ENCODE peak calls at places on chromosomes 2 and 18, in four cellular contexts. Y is astrocyte, H is cardiac fibroblast, G is fibroblast of lung. J is an unnamed sample.

GRCh38 chr18:31317860-31318259 is at the start of gene DSG1:
- DNase-seq in G (no peak), H (no peak), Y (no peak), J (no peak)

GRCh38 chr2:20218331-20219320 is 6.3 kb downstream of the SDC1 start:
- DNase-seq in G (no peak), Y (no peak), H (no peak), J (no peak)

GRCh38 chr2:13666582-13667414 is 950.1 kb downstream of the TRIB2 start:
- DNase-seq in G (no peak), Y (no peak), H (no peak), J (no peak)

GRCh38 chr18:48544116-48544515 is 5.3 kb downstream of the CTIF start:
- DNase-seq in H (no peak), Y (no peak), G (no peak), J (no peak)

GRCh38 chr2:29390131-29390530 is 274.9 kb downstream of the CLIP4 start:
- DNase-seq in H (no peak), Y (no peak), G (no peak), J (no peak)

GRCh38 chr18:46622999-46623398 is 34.0 kb downstream of the LOXHD1 start:
- DNase-seq in H (peak), Y (no peak), G (peak), J (no peak)

GRCh38 chr18:32138332-32138731 is 46.7 kb downstream of the RNF138 start:
- DNase-seq in H (no peak), Y (peak), G (peak), J (no peak)

GRCh38 chr2:88263861-88264260 is 93.7 kb downstream of the THNSL2 start:
- DNase-seq in H (no peak), Y (no peak), G (no peak), J (no peak)

GRCh38 chr18:69588301-69588700 is 187.6 kb downstream of the DOK6 start:
- DNase-seq in Y (no peak), G (no peak), H (no peak), J (no peak)

GRCh38 chr2:134193006-134193405 is 60.9 kb upstream of the MGAT5 start:
- DNase-seq in G (peak), H (peak), Y (peak), J (peak)

GRCh38 chr2:70785137-70785911 is 5.1 kb downstream of the FIGLA start:
- DNase-seq in G (peak), Y (peak), H (peak), J (no peak)

GRCh38 chr2:145012214-145012670 is 492.3 kb upstream of the ZEB2 start:
- DNase-seq in Y (no peak), H (peak), G (peak), J (peak)

GRCh38 chr18:47345996-47346395 is 94.5 kb upstream of the SKOR2 start:
- DNase-seq in H (no peak), Y (no peak), G (no peak), J (no peak)

GRCh38 chr18:6266212-6266611 is 148.5 kb downstream of the L3MBTL4 start:
- DNase-seq in G (no peak), Y (no peak), H (no peak), J (no peak)

GRCh38 chr2:119240311-119241204 is 16.9 kb downstream of the STEAP3 start:
- DNase-seq in H (peak), G (peak), Y (peak), J (no peak)

GRCh38 chr2:133525751-133526467 is 42.4 kb downstream of the NCKAP5 start:
- DNase-seq in H (no peak), G (no peak), Y (no peak), J (no peak)

GRCh38 chr18:22691988-22692710 is 241.0 kb upstream of the RBBP8 start:
- DNase-seq in G (peak), Y (peak), H (peak), J (peak)

GRCh38 chr2:67394734-67395133 is 2.4 kb upstream of the ETAA1 start:
- DNase-seq in Y (peak), G (peak), H (peak), J (no peak)

GRCh38 chr2:168529054-168529833 is 73.2 kb downstream of the CERS6 start:
- DNase-seq in H (peak), Y (no peak), G (no peak), J (no peak)

GRCh38 chr2:218418717-218419458 is at the start of gene VIL1:
- DNase-seq in Y (no peak), H (no peak), G (no peak), J (no peak)

GRCh38 chr2:218422403-218423086 is 3.6 kb downstream of the VIL1 start:
- DNase-seq in Y (no peak), G (no peak), H (no peak), J (no peak)

GRCh38 chr2:218423584-218423983 is 4.7 kb downstream of the VIL1 start:
- DNase-seq in Y (no peak), G (no peak), H (no peak), J (no peak)

GRCh38 chr2:218419630-218420216 is 800 bp downstream of the VIL1 start:
- DNase-seq in H (no peak), Y (no peak), G (no peak), J (no peak)

DNA sequence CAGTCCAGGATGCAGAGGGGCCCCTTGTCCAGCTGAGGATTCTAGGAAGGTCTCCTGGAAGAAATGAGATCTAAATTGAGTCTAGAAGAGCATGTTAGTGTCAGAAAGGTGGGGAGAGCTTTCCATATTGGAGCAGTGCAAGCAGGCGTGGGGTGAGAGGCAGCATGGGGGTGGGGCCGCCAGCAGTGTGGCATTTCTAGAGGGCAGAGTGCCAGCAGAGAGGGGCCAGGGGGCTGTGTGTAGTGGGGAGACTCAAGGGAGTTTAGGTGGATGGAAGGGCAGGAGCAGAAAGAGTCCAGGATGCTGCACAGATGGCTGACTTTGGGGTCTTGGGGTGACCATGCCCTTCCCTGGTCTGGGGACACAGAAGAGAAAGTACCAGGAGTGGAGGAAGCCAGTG is 2.1 kb downstream of the VIL1 start:
- DNase-seq in H (no peak), Y (no peak), G (no peak), J (no peak)
- H3K4me3 ChIP-seq in H (no peak), Y (no peak), G (no peak), J (no peak)

DNA sequence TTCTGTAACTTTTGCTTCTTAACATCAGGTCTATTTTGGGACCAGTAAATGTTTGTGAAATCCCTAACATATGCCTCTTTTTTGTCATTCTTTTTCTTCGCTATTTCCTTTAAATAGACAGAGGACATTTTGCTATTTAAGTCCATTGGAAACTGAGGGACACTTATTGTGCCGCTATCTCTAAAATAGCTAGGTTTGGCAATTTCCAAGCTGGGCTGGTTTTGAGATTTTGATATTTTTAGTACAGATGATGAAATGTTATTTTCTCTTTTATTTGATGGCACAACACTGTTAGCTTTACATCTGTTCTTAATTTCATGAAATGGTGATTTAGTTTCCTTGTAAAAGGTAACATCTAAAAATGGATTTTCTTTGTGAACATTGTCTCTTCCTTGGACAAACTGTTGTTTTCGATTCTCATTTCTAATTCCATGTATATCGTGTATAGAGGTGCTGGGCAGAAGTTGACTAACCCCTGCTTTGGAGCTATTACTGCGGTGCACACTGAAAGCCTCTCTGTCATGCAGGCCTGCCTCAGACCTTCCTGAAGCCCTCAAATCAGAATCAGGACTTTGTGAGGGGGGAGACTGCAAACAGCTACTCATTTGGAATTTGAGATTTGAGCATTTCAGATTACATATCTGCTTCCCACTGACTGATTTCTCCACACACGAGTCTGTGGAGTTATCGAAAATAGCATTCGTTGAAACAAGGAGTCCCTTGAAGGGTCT is 594 bp downstream of the RAD51AP2 start:
- DNase-seq in Y (no peak), H (no peak), G (no peak), J (no peak)
- H3K4me3 ChIP-seq in Y (peak), H (peak), G (peak), J (peak)

GRCh38 chr18:79216176-79216575 is 147.0 kb downstream of the ATP9B start:
- DNase-seq in Y (no peak), G (no peak), H (no peak), J (no peak)

GRCh38 chr18:79217979-79218604 is 148.9 kb downstream of the ATP9B start:
- DNase-seq in Y (no peak), G (peak), H (no peak), J (no peak)

GRCh38 chr18:79221136-79221535 is 151.9 kb downstream of the ATP9B start:
- DNase-seq in Y (no peak), G (no peak), H (no peak), J (no peak)

GRCh38 chr18:79222790-79223189 is 153.6 kb downstream of the ATP9B start:
- DNase-seq in H (no peak), G (no peak), Y (no peak), J (no peak)

DNA sequence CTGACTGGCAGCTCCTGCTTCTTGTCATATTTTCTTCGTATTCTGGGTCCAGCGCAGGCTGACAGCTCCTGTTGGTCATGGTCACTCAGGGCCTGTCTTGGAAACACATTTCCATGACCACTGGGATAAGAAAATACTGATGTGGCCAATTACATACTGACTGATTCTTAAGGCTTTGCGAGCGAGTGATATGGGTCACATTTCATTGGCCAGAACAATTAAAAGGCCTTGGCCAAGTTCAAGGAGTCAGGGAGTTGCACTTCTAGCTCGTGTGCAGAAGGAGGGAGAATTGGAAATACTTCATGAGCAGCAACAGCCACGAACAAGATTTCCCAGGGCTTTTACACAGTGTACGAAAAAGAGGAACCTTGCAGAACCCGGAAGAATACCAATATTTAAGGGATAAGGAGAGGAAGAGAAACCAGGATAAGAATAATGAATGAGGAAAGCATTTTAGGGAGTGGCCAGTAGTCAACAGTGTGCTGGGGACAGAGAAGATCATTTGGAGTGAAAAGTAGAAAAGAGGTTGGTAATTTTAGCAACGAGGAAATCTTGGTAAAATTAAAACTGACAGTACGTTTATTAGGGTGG is 149.5 kb downstream of the ATP9B start:
- DNase-seq in H (no peak), Y (no peak), G (no peak), J (no peak)
- H3K4me3 ChIP-seq in H (no peak), Y (no peak), G (no peak), J (no peak)

DNA sequence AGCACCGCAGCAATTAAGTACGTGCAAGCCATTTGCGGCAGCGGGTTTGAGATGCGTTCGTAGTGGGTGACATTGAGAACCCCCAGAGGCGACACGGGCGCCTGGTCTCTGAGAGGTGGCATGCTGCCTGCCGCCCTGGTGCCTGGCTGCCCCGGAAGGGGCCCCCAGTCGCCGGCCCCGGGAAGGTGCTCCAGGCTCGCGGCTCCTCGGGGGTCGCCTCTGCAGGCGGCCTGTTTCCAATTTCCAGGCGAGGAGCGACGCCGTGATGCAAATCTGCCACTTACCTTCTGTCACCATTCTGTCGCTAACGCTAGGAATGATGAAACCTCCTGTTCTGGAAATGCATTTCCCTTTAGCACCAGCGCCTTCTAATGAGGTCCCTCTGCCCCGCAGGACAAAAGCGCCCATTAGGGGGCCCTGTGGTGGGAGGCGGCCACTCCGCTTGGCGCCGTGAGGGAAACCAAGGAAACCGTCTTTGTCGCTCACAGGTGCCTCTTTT is 13.0 kb downstream of the KIF5C start:
- DNase-seq in G (no peak), H (no peak), Y (no peak), J (no peak)
- H3K4me3 ChIP-seq in G (peak), H (no peak), Y (peak), J (peak)

GRCh38 chr18:36672437-36673344 is 156.1 kb downstream of the TPGS2 start:
- DNase-seq in Y (peak), H (peak), G (peak), J (no peak)
- H3K4me3 ChIP-seq in Y (no peak), H (no peak), G (peak), J (peak)

DNA sequence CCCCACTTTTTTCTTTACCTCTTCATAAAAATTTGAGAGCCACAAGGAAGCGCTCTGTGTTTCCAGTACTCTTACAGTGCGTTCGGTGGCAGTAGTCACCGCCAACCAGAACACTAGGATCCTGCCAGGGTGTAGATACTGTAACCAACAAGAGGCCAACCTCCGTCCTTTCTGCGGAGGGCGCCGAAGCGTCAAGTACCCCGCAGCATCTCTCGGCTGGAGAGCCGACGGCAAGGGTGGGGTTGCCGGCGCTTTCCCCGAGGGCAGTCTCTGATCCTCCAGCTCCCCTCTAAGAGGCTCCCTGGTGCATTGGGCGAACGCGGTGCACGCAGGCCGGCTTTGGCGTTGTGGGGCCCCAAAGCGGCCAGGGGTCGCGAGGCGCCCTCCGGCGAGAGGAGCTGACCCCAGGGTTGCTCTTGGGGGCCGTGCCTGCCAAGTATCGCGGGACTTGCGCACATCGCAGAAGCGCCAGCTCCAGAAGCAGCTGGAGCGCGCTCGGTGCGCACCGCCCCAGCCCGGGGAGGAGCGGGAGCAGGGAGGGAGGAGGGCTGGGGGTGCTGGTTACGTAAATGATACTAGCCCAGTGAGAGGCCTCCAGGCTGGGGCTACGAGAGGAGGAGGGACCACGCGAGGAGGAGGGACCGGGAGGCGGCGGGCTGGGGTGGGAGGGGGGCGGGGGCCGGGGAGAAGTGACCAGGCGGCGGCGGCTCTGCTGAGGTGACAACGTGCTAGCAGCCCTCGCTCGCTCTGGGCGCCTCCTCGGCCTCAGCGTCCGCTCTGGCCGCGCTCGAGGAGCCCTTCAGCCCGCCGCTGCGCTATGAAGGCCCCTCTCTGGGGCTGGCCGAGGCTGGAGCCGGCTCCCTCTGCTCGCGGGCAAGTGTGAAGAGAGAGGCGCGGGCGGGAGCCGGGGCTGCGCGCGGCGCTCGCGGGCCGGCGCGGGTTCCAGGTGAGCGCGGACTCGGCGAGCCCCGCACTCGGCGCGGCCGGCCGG is at the start of gene GALNT13:
- DNase-seq in H (no peak), Y (peak), G (peak), J (no peak)
- H3K4me3 ChIP-seq in H (no peak), Y (peak), G (peak), J (peak)

DNA sequence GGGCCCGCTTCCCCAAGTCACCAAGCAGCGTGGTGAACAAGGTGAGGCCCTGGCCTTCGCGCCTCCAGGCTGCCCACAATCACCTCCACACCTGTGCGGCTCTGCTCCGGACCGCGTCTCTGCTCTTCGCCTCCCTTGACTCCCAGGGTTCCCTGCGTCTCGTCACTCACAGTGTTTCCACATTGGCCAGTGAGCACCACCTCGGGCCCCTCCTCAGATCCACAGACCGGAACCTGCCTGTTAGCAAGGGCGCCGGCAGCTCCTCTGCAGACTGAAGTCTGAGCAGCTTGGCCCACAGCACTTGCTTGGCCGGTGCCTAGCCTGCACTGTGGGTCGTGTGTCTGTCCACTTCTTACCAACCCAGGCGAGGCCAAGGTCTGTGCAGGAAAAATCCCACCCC is 155.3 kb upstream of the ALKAL2 start:
- DNase-seq in H (no peak), Y (no peak), G (no peak), J (no peak)
- H3K4me3 ChIP-seq in H (no peak), Y (no peak), G (no peak), J (no peak)

GRCh38 chr2:160140471-160140870 is 59.6 kb downstream of the ITGB6 start:
- DNase-seq in Y (peak), H (peak), G (peak), J (no peak)
- H3K4me3 ChIP-seq in Y (no peak), H (no peak), G (no peak), J (no peak)

GRCh38 chr2:38167968-38168350 is 92.0 kb upstream of the CYP1B1 start:
- DNase-seq in G (no peak), H (no peak), Y (no peak), J (no peak)

GRCh38 chr2:38163579-38163978 is 87.6 kb upstream of the CYP1B1 start:
- DNase-seq in H (no peak), Y (no peak), G (no peak), J (no peak)

GRCh38 chr2:38163006-38163405 is 87.1 kb upstream of the CYP1B1 start:
- DNase-seq in G (no peak), Y (no peak), H (no peak), J (no peak)

GRCh38 chr2:38165698-38166097 is 89.7 kb upstream of the CYP1B1 start:
- DNase-seq in G (no peak), H (no peak), Y (no peak), J (no peak)

GRCh38 chr2:38164881-38165280 is 88.9 kb upstream of the CYP1B1 start:
- DNase-seq in G (peak), H (no peak), Y (no peak), J (no peak)
- H3K4me3 ChIP-seq in G (no peak), H (no peak), Y (no peak), J (no peak)